ENCODE peak calls at places on chromosome 13, in five cellular contexts. One of them, this sample, is unnamed.

GRCh38 chr13:102847272-102848234 is 1.7 kb downstream of the ERCC5 start:
- DNase-seq in Calu3: no peak
- DNase-seq in OCI-LY7: peak; percentile 34
- DNase-seq in omental fat pad: no peak
- DNase-seq in head of caudate nucleus: no peak
- DNase-seq in this sample: peak; percentile 28

GRCh38 chr13:112772539-112772909 is 82.7 kb downstream of the ATP11A start:
- DNase-seq in omental fat pad: no peak
- DNase-seq in head of caudate nucleus: no peak
- DNase-seq in Calu3: no peak
- DNase-seq in OCI-LY7: no peak
- DNase-seq in this sample: no peak

GRCh38 chr13:52713894-52714293 is 25.7 kb downstream of the CNMD start:
- DNase-seq in OCI-LY7: no peak
- DNase-seq in omental fat pad: no peak
- DNase-seq in head of caudate nucleus: peak; percentile 37
- DNase-seq in Calu3: no peak
- DNase-seq in this sample: no peak

GRCh38 chr13:41547253-41548000 is 90.1 kb downstream of the RGCC start:
- DNase-seq in omental fat pad: no peak
- DNase-seq in OCI-LY7: no peak
- DNase-seq in head of caudate nucleus: peak; percentile 97
- DNase-seq in Calu3: no peak
- DNase-seq in this sample: no peak

GRCh38 chr13:98570929-98571372 is 6.0 kb downstream of the STK24 start:
- DNase-seq in OCI-LY7: peak; percentile 87
- DNase-seq in Calu3: peak; percentile 18
- DNase-seq in omental fat pad: no peak
- DNase-seq in head of caudate nucleus: no peak
- DNase-seq in this sample: no peak

GRCh38 chr13:46211116-46211515 is 612 bp upstream of the LRRC63 start:
- DNase-seq in omental fat pad: no peak
- DNase-seq in head of caudate nucleus: no peak
- DNase-seq in OCI-LY7: no peak
- DNase-seq in Calu3: no peak
- DNase-seq in this sample: peak; percentile 27

GRCh38 chr13:102814025-102814607 is 15.2 kb downstream of the BIVM start:
- DNase-seq in Calu3: no peak
- DNase-seq in head of caudate nucleus: no peak
- DNase-seq in OCI-LY7: no peak
- DNase-seq in omental fat pad: no peak
- DNase-seq in this sample: no peak

GRCh38 chr13:108917581-108917980 is 288.2 kb downstream of the MYO16 start:
- DNase-seq in Calu3: no peak
- DNase-seq in OCI-LY7: no peak
- DNase-seq in omental fat pad: no peak
- DNase-seq in head of caudate nucleus: no peak
- DNase-seq in this sample: no peak

GRCh38 chr13:110553417-110553816 is 8.1 kb downstream of the RAB20 start:
- DNase-seq in head of caudate nucleus: no peak
- DNase-seq in OCI-LY7: no peak
- DNase-seq in omental fat pad: no peak
- DNase-seq in Calu3: no peak
- DNase-seq in this sample: no peak

GRCh38 chr13:94239135-94239534 is 240.3 kb downstream of the DCT start:
- DNase-seq in Calu3: no peak
- DNase-seq in OCI-LY7: no peak
- DNase-seq in head of caudate nucleus: peak; percentile 46
- DNase-seq in omental fat pad: no peak
- DNase-seq in this sample: no peak

GRCh38 chr13:45882626-45883025 is 31.1 kb upstream of the SIAH3 start:
- DNase-seq in omental fat pad: no peak
- DNase-seq in Calu3: no peak
- DNase-seq in head of caudate nucleus: no peak
- DNase-seq in OCI-LY7: no peak
- DNase-seq in this sample: no peak

GRCh38 chr13:45994752-45995151 is 57.8 kb downstream of the ZC3H13 start:
- DNase-seq in OCI-LY7: no peak
- DNase-seq in omental fat pad: no peak
- DNase-seq in head of caudate nucleus: no peak
- DNase-seq in Calu3: no peak
- DNase-seq in this sample: no peak

GRCh38 chr13:85031771-85032170 is 767.4 kb downstream of the SLITRK6 start:
- DNase-seq in omental fat pad: no peak
- DNase-seq in OCI-LY7: no peak
- DNase-seq in head of caudate nucleus: no peak
- DNase-seq in Calu3: no peak
- DNase-seq in this sample: no peak